ENCODE peak calls at places on chromosome 1, in seven cellular contexts. X is G401; U is stimulated activated CD4-positive, alpha-beta T cell treated with anti-CD3 and anti-CD28 coated beads, TNF-alpha, amount 100 ng/mL, for 48 hours; A is PC-9; M is left colon; N is breast epithelium; Q is RWPE1. K is an unnamed sample.

GRCh38 chr1:77126309-77126708 is 92.9 kb downstream of the PIGK start:
- DNase-seq in N (no peak), M (no peak), Q (peak), X (peak), U (no peak), A (peak), K (peak)

GRCh38 chr1:39762550-39763540 is 8.3 kb downstream of the OXCT2 start:
- DNase-seq in A (no peak), M (no peak), Q (no peak), X (no peak), N (no peak), U (no peak), K (no peak)

GRCh38 chr1:109530457-109531204 is 9.0 kb upstream of the GPR61 start:
- DNase-seq in M (no peak), N (no peak), U (no peak), Q (no peak), A (no peak), X (peak), K (no peak)

GRCh38 chr1:34871443-34872132 is 12.0 kb upstream of the SMIM12 start:
- DNase-seq in M (no peak), N (no peak), U (no peak), Q (no peak), X (peak), A (no peak), K (no peak)

GRCh38 chr1:39115271-39116110 is 89.0 kb upstream of the MACF1 start:
- DNase-seq in A (no peak), X (no peak), N (no peak), Q (peak), M (no peak), U (peak), K (no peak)

GRCh38 chr1:214303538-214303937 is 22.6 kb downstream of the SMYD2 start:
- DNase-seq in U (no peak), A (no peak), Q (no peak), M (no peak), X (peak), N (no peak), K (no peak)

GRCh38 chr1:24364975-24365678 is 46.0 kb downstream of the GRHL3 start:
- DNase-seq in X (no peak), A (peak), M (no peak), U (peak), N (no peak), Q (peak), K (peak)

GRCh38 chr1:147246910-147247655 is 4.6 kb downstream of the CHD1L start:
- DNase-seq in X (no peak), A (no peak), U (no peak), M (no peak), N (no peak), Q (no peak), K (no peak)

GRCh38 chr1:23424171-23424959 is at the start of gene TCEA3:
- DNase-seq in N (no peak), U (no peak), A (no peak), Q (peak), M (peak), X (no peak), K (no peak)

GRCh38 chr1:200488375-200489165 is 78.7 kb upstream of the ZNF281 start:
- DNase-seq in A (peak), Q (peak), N (peak), X (peak), U (no peak), M (peak), K (peak)

GRCh38 chr1:94805912-94806311 is 14.2 kb upstream of the SLC44A3 start:
- DNase-seq in M (no peak), U (peak), Q (peak), N (peak), X (peak), A (peak), K (no peak)

GRCh38 chr1:11061652-11062365 is 2.0 kb upstream of the SRM start:
- DNase-seq in X (no peak), N (no peak), A (no peak), U (no peak), Q (no peak), M (no peak), K (no peak)

GRCh38 chr1:12594966-12595838 is 22.8 kb downstream of the DHRS3 start:
- DNase-seq in Q (no peak), A (peak), M (peak), U (no peak), N (peak), X (no peak), K (no peak)

K was measured in epithelial cell of prostate.